ENCODE peak calls at places on chromosomes 12 and 14, in ten cellular contexts. P is hepatocyte, F is lower leg skin, E is choroid plexus epithelial cell, R is uterus, X is psoas muscle, V is GM13977, Z is adrenal gland, Y is fibroblast of lung, I is fibroblast of mammary gland. G is an unnamed sample.

GRCh38 chr12:85580562-85581168 is 255.5 kb downstream of the RASSF9 start:
- DNase-seq in E (peak), V (no peak), X (no peak), R (peak), Z (peak), I (peak), F (no peak), Y (no peak), P (no peak), G (no peak)

GRCh38 chr12:132907216-132907615 is 19.8 kb upstream of the CHFR start:
- DNase-seq in Z (no peak), R (no peak), P (no peak), E (no peak), F (no peak), Y (no peak), X (no peak), V (no peak), I (no peak), G (no peak)

GRCh38 chr12:19434538-19434937 is 4.8 kb upstream of the AEBP2 start:
- DNase-seq in F (no peak), X (no peak), I (no peak), Y (no peak), E (no peak), Z (peak), R (no peak), V (no peak), P (no peak), G (no peak)

GRCh38 chr14:55851961-55852360 is 266.2 kb upstream of the PELI2 start:
- DNase-seq in Z (no peak), I (no peak), R (no peak), Y (no peak), P (no peak), X (no peak), E (no peak), V (no peak), F (no peak), G (no peak)

GRCh38 chr12:8913702-8914032 is 642 bp upstream of the PHC1 start:
- DNase-seq in P (peak), R (no peak), Z (no peak), X (no peak), I (peak), F (no peak), V (peak), E (peak), Y (no peak), G (no peak)

GRCh38 chr12:56773113-56773512 is 10.0 kb downstream of the HSD17B6 start:
- DNase-seq in F (no peak), R (no peak), Y (no peak), P (no peak), E (no peak), I (no peak), V (no peak), X (no peak), Z (no peak), G (no peak)

GRCh38 chr14:105201928-105202513 is 20.9 kb upstream of the NUDT14 start:
- DNase-seq in X (no peak), E (no peak), V (no peak), I (no peak), F (no peak), R (no peak), P (no peak), Z (no peak), Y (no peak), G (no peak)

GRCh38 chr12:51836012-51836832 is 12.3 kb downstream of the FIGNL2 start:
- DNase-seq in Y (no peak), E (no peak), F (no peak), X (no peak), P (no peak), R (no peak), V (no peak), Z (no peak), I (no peak), G (no peak)

GRCh38 chr12:121232977-121233627 is 23.2 kb downstream of the P2RX4 start:
- DNase-seq in I (no peak), P (no peak), X (peak), F (no peak), V (no peak), Y (no peak), R (no peak), E (no peak), Z (no peak), G (no peak)

GRCh38 chr12:47838286-47838931 is 18.7 kb upstream of the HDAC7 start:
- DNase-seq in P (peak), R (peak), I (peak), E (peak), X (no peak), F (no peak), Y (peak), V (peak), Z (peak), G (no peak)

GRCh38 chr12:70561550-70561949 is 75.7 kb downstream of the PTPRB start:
- DNase-seq in P (no peak), Z (peak), I (no peak), X (no peak), E (no peak), F (no peak), R (no peak), V (no peak), Y (no peak), G (no peak)

GRCh38 chr14:23326491-23327332 is 5.5 kb downstream of the PABPN1 start:
- DNase-seq in R (no peak), E (no peak), Z (no peak), X (no peak), Y (no peak), P (no peak), I (no peak), V (no peak), F (no peak), G (no peak)

GRCh38 chr12:108399514-108399913 is 60.4 kb upstream of the CMKLR1 start:
- DNase-seq in E (no peak), F (peak), V (no peak), P (no peak), I (peak), Z (peak), R (peak), Y (no peak), X (peak), G (no peak)

DNA sequence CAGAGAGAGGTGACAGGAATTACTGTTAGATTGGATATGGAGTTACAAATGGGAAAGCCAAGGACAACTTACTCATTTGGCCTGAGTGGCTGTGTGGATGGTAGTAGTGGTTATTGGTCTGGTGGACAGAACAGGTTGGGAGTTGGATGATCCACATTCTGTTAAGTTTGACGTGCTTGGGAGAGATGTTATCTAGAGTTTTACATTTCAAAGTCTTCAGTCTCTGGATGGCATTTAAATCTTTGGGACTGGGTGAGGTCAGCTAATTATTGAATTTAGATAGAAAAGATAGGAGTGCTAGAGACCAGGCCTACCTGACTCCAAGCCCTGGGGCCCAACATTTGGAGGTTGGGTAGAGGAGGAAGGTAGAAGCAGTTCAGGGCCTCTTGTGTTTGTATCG is 460.6 kb upstream of the RGS6 start:
- DNase-seq in F (no peak), Z (no peak), P (no peak), Y (no peak), I (no peak), V (no peak), E (no peak), X (no peak), R (no peak), G (no peak)
- TF ChIP-seq CTCF in F (no peak), Z (no peak), P (no peak), Y (no peak), I (no peak), V (no peak), E (no peak), X (no peak), R (no peak), G (no peak)

GRCh38 chr12:1046727-1047126 is 55.7 kb downstream of the ERC1 start:
- DNase-seq in X (no peak), R (no peak), E (no peak), Y (no peak), Z (no peak), I (no peak), P (no peak), V (no peak), F (no peak), G (no peak)

GRCh38 chr12:1044697-1045096 is 53.7 kb downstream of the ERC1 start:
- DNase-seq in Y (peak), I (peak), Z (no peak), P (no peak), R (no peak), F (no peak), X (no peak), V (no peak), E (peak), G (no peak)

GRCh38 chr12:1041478-1041877 is 50.5 kb downstream of the ERC1 start:
- DNase-seq in X (no peak), Y (no peak), I (peak), V (no peak), Z (no peak), F (no peak), R (no peak), P (no peak), E (no peak), G (no peak)
- TF ChIP-seq CTCF in X (no peak), Y (no peak), I (no peak), V (no peak), Z (no peak), F (no peak), R (no peak), P (no peak), E (no peak), G (no peak)

DNA sequence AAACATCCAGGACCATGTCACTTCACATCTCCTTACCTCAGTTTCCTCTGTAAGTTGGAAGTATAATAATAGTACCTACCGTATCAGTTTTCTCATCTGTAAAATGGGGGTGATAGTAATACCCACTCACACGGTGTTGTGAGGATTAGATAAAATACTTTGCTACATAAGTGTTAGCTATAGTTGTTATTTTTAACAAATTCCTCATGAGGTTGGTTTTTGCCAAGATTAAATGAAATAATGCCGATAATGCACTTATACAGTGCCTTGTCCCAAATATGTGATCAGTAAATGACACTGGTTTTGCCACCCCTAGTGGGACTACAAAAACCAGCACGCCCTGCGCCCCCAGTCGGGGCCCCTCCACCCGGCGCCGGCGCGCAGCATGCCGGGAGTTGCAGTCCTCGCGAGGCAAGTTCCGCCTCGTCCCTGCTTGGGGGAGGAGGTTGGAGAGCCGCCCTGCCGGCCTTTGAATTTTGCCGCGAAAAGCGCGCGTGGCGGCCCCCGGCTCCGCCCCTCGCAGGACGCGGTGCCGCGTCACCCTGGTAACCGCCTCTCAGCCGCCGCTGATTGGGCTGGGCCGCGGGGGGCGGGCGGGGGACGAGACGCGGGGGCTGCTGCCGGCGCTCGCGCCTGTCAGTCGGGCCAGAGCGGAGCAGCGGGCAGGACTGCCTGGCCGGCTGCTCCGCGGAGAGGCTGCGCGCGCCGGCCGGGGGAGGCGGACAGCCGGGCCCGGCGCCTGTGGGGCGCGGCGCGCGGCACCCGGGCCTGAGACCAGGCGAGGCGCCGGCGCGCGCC is at the start of gene FAM222A:
- DNase-seq in V (peak), X (peak), P (peak), R (peak), Y (peak), F (peak), I (peak), E (peak), Z (peak), G (peak)
- TF ChIP-seq CTCF in V (no peak), X (peak), P (no peak), R (peak), Y (no peak), F (no peak), I (no peak), E (peak), Z (no peak), G (no peak)

DNA sequence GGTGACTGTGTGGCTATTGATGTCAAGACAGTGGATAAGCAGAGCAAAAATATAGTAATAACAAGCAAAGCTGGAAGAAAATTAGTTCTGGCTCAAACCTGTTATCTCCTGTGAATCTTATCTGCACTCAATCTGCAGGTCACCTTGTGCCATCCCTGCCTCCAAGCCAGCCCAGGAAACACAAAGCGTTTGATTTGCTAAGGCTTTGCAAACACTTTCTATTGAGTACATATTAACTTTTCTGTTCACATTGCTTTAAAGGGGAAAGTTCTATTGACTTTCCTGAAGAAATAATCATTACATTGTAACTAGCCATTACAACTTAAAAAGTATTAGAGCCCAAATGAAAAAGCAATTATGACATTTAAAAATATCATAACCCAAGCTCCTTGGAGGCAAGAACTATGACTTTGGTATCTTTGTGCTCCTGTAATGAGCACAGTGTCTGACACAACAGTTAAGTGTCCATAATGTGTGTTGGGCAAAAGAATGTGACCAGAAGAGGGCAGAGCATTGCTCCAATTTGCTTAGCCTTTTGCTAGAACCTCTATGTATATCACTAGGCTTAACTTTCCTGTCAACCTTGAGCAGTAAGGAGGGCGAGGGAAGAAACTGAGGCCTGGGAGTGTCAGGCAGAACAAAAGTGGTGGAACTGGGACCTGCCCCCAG is 24.7 kb downstream of the SERPINA3 start:
- DNase-seq in R (no peak), Y (no peak), Z (no peak), I (peak), X (no peak), P (no peak), E (peak), V (no peak), F (no peak), G (no peak)
- TF ChIP-seq CTCF in R (no peak), Y (peak), Z (no peak), I (peak), X (no peak), P (peak), E (peak), V (peak), F (no peak), G (peak)

DNA sequence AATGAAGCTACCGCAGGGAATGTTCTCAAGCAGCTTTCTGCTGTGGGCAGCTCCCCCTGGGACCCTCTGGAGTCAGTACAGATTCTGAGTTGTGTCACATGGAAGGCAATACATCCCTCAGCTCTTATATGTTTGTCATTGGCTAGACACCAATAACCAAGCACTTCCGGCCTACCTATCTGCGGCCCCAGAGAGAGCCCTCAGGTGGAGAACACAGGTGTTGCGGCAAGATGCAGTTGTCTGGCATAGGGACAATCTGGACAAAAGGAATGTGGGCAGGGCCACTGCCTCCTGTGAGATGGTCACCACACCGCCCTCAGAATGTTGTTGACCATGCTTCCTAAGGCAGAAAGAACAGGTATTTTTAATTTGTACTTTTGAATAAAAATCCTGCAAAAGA is 118.7 kb downstream of the BRMS1L start:
- DNase-seq in Z (no peak), X (no peak), P (peak), Y (no peak), I (no peak), F (no peak), V (peak), R (no peak), E (no peak), G (no peak)
- TF ChIP-seq CTCF in Z (no peak), X (no peak), P (peak), Y (no peak), I (no peak), F (no peak), V (peak), R (no peak), E (no peak), G (peak)

DNA sequence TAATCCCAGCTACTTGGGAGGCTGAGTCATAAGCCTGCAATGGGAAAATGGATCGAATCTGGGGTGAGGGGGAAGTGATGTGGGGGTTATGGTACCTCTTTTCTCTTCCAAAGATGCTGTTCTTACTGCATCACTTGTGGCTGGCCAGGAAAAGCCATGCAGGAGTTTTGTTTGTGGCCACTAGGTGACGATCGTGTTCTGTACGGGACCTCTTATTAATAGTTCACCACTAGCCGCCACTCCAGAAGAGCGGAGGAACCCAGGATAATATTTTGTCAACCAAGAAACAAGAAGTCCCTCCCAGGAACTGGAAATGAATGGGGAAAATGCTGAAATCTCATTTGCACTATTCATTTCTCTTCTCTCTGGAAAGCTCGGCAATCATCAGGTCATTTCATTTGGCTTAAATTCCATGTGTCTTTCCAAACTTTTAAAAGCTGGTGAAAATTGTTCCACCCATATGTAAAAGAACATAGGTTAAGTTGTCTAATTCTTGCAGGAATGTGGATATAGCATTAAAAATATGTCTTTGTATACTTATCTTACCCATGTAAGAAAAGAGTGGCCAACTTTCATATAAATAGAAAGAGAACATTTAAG is 8.9 kb downstream of the GPR65 start:
- DNase-seq in F (peak), E (peak), V (no peak), Z (peak), Y (peak), X (peak), R (peak), I (peak), P (peak), G (no peak)
- TF ChIP-seq CTCF in F (no peak), E (peak), V (peak), Z (peak), Y (peak), X (peak), R (peak), I (peak), P (peak), G (peak)